ENCODE peak calls at places on chromosomes 6 and 20, in seven cellular contexts. P, A, Z, D, Y, M and J are unnamed samples.

GRCh38 chr6:34773906-34774305 is 16.6 kb downstream of the SNRPC start:
- DNase-seq in P (no peak), A (no peak), Z (no peak), D (no peak), Y (no peak), M (no peak), J (no peak)

GRCh38 chr6:1023229-1023628 is 288.7 kb upstream of the FOXQ1 start:
- DNase-seq in P (no peak), A (no peak), Z (no peak), D (no peak), Y (no peak), M (no peak), J (no peak)

GRCh38 chr6:163335671-163336545 is 78.6 kb upstream of the QKI start:
- DNase-seq in P (peak), A (no peak), Z (peak), D (no peak), Y (no peak), M (peak), J (no peak)

GRCh38 chr6:144149558-144149893 is 791 bp upstream of the STX11 start:
- DNase-seq in P (no peak), A (no peak), Z (no peak), D (no peak), Y (no peak), M (no peak), J (no peak)

GRCh38 chr6:56381852-56382251 is 134.5 kb upstream of the COL21A1 start:
- DNase-seq in P (no peak), A (no peak), Z (no peak), D (peak), Y (no peak), M (no peak), J (no peak)

GRCh38 chr6:29011276-29011734 is 6.2 kb upstream of the ZNF311 start:
- DNase-seq in P (peak), A (peak), Z (peak), D (peak), Y (peak), M (peak), J (no peak)

GRCh38 chr6:119608994-119609393 is 259.4 kb upstream of the MAN1A1 start:
- DNase-seq in P (no peak), A (no peak), Z (no peak), D (no peak), Y (no peak), M (no peak), J (no peak)

GRCh38 chr6:122663981-122664380 is 53.8 kb downstream of the PKIB start:
- DNase-seq in P (no peak), A (no peak), Z (no peak), D (no peak), Y (no peak), M (no peak), J (no peak)

GRCh38 chr20:36099106-36099505 is 55.4 kb upstream of the EPB41L1 start:
- DNase-seq in P (no peak), A (no peak), Z (no peak), D (no peak), Y (no peak), M (no peak), J (no peak)

GRCh38 chr20:48731581-48731980 is 96.2 kb downstream of the PREX1 start:
- DNase-seq in P (no peak), A (no peak), Z (no peak), D (no peak), Y (no peak), M (no peak), J (no peak)

DNA sequence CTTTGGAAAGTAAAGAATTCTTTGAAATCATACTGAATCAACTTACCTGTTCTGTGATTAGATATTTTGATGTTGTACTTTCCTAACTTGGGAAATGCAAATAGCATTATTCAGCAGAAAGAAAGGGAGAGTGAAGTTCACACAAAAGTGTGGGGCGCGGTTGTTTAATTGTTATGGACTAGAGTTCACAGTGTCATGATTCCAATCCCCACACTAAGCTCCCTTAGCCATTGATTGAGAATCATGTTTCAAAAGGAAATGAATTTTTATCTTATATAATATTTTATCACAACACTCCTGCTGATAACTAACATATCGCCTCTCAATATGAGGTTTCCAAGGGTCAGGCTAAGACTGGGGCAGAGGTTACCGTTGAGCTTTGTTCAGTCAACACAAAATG is 3.0 kb upstream of the GSTA5 start:
- DNase-seq in P (no peak), A (no peak), Z (no peak), D (no peak), Y (no peak), M (no peak), J (no peak)
- TF ChIP-seq CTCF in P (no peak), A (no peak), Z (no peak), D (no peak), Y (no peak), M (no peak), J (no peak)

DNA sequence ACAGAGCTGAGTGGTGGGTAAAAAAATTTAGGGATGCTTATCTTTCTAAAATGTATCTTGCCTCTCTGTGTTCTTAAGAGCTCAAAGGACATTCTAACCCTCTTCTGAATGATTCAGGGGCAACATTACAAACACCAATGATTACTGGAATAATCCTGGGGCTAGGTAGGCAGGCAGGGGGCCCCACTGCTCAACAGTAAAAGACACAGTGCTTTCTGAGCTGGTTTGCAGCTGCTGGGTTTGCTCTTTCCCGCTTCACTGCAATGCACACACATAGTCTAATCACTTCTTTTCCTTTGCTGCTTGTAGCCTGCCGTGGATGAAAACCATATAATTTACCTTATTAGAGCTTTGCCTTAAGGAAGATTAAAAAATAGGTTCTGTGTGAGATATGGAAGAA is 23.9 kb downstream of the CLDN20 start:
- DNase-seq in P (no peak), A (no peak), Z (no peak), D (no peak), Y (no peak), M (no peak), J (no peak)
- TF ChIP-seq CTCF in P (no peak), A (no peak), Z (no peak), D (no peak), Y (no peak), M (peak), J (no peak)

DNA sequence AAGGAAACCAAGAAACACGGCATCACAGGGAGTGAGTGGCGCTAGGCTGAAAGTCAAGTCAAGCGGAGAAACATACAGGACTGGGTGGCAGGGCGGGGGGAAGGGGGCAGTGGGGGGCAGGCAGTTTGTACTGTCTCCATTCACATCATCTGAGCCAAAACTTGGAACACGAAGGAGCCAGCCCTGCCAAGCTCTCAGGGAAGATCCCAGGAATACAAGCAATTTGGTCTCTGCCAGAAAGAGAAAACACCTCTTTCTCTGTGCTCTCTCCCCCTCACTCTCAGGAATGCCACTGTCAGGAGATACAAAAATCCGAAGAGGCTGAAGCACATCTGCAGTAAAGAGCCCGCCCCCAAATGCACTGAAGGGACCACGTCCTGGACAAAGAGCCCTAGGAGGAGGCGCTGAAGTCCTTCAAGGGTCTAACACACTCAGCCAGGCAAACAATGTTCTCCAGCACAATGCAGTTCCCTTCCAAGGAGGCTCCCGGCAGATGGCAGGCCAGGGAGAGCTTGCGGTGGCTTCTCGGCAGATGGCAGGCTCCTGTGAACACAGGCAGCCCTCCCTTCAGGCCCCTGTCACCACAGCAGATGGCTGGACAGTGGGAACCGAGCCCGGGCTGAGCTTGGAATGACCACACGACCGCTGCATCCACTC is 90.0 kb downstream of the ATP9A start:
- DNase-seq in P (no peak), A (no peak), Z (peak), D (no peak), Y (no peak), M (no peak), J (no peak)
- TF ChIP-seq CTCF in P (no peak), A (no peak), Z (peak), D (no peak), Y (no peak), M (no peak), J (no peak)

GRCh38 chr6:147772724-147773123 is 264.2 kb downstream of the SAMD5 start:
- DNase-seq in P (no peak), A (no peak), Z (no peak), D (no peak), Y (no peak), M (no peak), J (no peak)

GRCh38 chr6:147776631-147777030 is 268.1 kb downstream of the SAMD5 start:
- DNase-seq in P (no peak), A (no peak), Z (no peak), D (no peak), Y (no peak), M (no peak), J (no peak)

GRCh38 chr6:147770221-147770620 is 261.7 kb downstream of the SAMD5 start:
- DNase-seq in P (no peak), A (no peak), Z (no peak), D (no peak), Y (no peak), M (no peak), J (no peak)

GRCh38 chr6:147779624-147780023 is 271.1 kb downstream of the SAMD5 start:
- DNase-seq in P (no peak), A (no peak), Z (no peak), D (no peak), Y (no peak), M (no peak), J (no peak)

DNA sequence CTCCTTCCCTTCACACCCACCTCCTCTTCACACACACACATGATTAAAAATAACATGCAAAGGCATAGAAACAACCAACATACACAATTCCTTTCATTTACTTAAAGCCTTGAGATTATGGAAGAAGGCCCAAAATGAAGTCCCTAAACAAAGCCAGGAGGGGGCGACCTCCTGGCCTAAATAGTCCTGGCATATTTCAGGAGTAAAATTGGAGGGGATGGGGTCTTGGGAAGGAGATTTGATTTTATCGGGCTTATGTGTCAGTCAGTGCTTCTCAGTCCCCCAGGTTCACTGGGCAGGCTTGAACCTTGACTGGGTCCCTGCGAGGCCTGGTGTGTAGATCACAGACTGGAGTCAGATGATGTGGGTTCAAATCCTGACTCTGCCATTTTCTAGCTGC is 266.4 kb downstream of the SAMD5 start:
- DNase-seq in P (no peak), A (no peak), Z (no peak), D (peak), Y (no peak), M (no peak), J (no peak)
- TF ChIP-seq CTCF in P (peak), A (no peak), Z (peak), D (peak), Y (no peak), M (peak), J (no peak)